ENCODE peak calls at places on chromosomes 3 and 15, in nine cellular contexts. One of them, this sample, is unnamed.

GRCh38 chr15:56351957-56352506 is 13.2 kb upstream of the TEX9 start:
- DNase-seq in stomach: no peak
- DNase-seq in transverse colon: no peak
- DNase-seq in H1: no peak
- DNase-seq in HCT116: no peak
- DNase-seq in breast epithelium: no peak
- DNase-seq in HepG2: no peak
- DNase-seq in GM23338: no peak
- DNase-seq in SK-N-SH: no peak
- DNase-seq in this sample: no peak

GRCh38 chr3:67819447-67819846 is 165.0 kb upstream of the SUCLG2 start:
- DNase-seq in stomach: no peak
- DNase-seq in transverse colon: no peak
- DNase-seq in H1: no peak
- DNase-seq in HCT116: no peak
- DNase-seq in breast epithelium: no peak
- DNase-seq in HepG2: no peak
- DNase-seq in GM23338: peak
- DNase-seq in SK-N-SH: no peak
- DNase-seq in this sample: no peak

GRCh38 chr3:29284578-29284977 is 3.7 kb downstream of the RBMS3 start:
- DNase-seq in stomach: no peak
- DNase-seq in transverse colon: no peak
- DNase-seq in H1: no peak
- DNase-seq in HCT116: no peak
- DNase-seq in breast epithelium: no peak
- DNase-seq in HepG2: no peak
- DNase-seq in GM23338: no peak
- DNase-seq in SK-N-SH: no peak
- DNase-seq in this sample: no peak

GRCh38 chr3:18789734-18790133 is 358.6 kb upstream of the KCNH8 start:
- DNase-seq in stomach: no peak
- DNase-seq in transverse colon: no peak
- DNase-seq in H1: no peak
- DNase-seq in HCT116: no peak
- DNase-seq in breast epithelium: no peak
- DNase-seq in HepG2: no peak
- DNase-seq in GM23338: no peak
- DNase-seq in SK-N-SH: no peak
- DNase-seq in this sample: no peak

GRCh38 chr3:190486201-190486865 is 27.6 kb upstream of the IL1RAP start:
- DNase-seq in stomach: no peak
- DNase-seq in transverse colon: no peak
- DNase-seq in H1: no peak
- DNase-seq in HCT116: no peak
- DNase-seq in breast epithelium: no peak
- DNase-seq in HepG2: no peak
- DNase-seq in GM23338: peak
- DNase-seq in SK-N-SH: no peak
- DNase-seq in this sample: no peak

GRCh38 chr15:31472636-31473383 is 146.2 kb downstream of the KLF13 start:
- DNase-seq in stomach: peak
- DNase-seq in transverse colon: peak
- DNase-seq in H1: no peak
- DNase-seq in HCT116: no peak
- DNase-seq in breast epithelium: no peak
- DNase-seq in HepG2: no peak
- DNase-seq in GM23338: no peak
- DNase-seq in SK-N-SH: no peak
- DNase-seq in this sample: no peak

GRCh38 chr15:51004103-51004536 is 90.6 kb downstream of the TNFAIP8L3 start:
- DNase-seq in stomach: no peak
- DNase-seq in transverse colon: no peak
- DNase-seq in H1: no peak
- DNase-seq in HCT116: no peak
- DNase-seq in breast epithelium: no peak
- DNase-seq in HepG2: no peak
- DNase-seq in GM23338: peak
- DNase-seq in SK-N-SH: no peak
- DNase-seq in this sample: no peak

GRCh38 chr15:45448066-45448510 is 69.7 kb upstream of the GATM start:
- DNase-seq in stomach: no peak
- DNase-seq in transverse colon: no peak
- DNase-seq in H1: no peak
- DNase-seq in HCT116: no peak
- DNase-seq in breast epithelium: no peak
- DNase-seq in HepG2: no peak
- DNase-seq in GM23338: no peak
- DNase-seq in SK-N-SH: no peak
- DNase-seq in this sample: no peak

GRCh38 chr15:100114526-100114925 is 227.2 kb downstream of the ADAMTS17 start:
- DNase-seq in stomach: no peak
- DNase-seq in transverse colon: no peak
- DNase-seq in H1: no peak
- DNase-seq in HCT116: no peak
- DNase-seq in breast epithelium: no peak
- DNase-seq in HepG2: no peak
- DNase-seq in GM23338: peak
- DNase-seq in SK-N-SH: no peak
- DNase-seq in this sample: no peak

GRCh38 chr3:5072100-5072816 is 49.8 kb upstream of the ARL8B start:
- DNase-seq in stomach: no peak
- DNase-seq in transverse colon: no peak
- DNase-seq in H1: no peak
- DNase-seq in HCT116: no peak
- DNase-seq in breast epithelium: peak
- DNase-seq in HepG2: no peak
- DNase-seq in GM23338: no peak
- DNase-seq in SK-N-SH: no peak
- DNase-seq in this sample: no peak

GRCh38 chr3:66224220-66224619 is 3.4 kb downstream of the SLC25A26 start:
- DNase-seq in stomach: no peak
- DNase-seq in transverse colon: no peak
- DNase-seq in H1: no peak
- DNase-seq in HCT116: no peak
- DNase-seq in breast epithelium: no peak
- DNase-seq in HepG2: no peak
- DNase-seq in GM23338: no peak
- DNase-seq in SK-N-SH: no peak
- DNase-seq in this sample: no peak

DNA sequence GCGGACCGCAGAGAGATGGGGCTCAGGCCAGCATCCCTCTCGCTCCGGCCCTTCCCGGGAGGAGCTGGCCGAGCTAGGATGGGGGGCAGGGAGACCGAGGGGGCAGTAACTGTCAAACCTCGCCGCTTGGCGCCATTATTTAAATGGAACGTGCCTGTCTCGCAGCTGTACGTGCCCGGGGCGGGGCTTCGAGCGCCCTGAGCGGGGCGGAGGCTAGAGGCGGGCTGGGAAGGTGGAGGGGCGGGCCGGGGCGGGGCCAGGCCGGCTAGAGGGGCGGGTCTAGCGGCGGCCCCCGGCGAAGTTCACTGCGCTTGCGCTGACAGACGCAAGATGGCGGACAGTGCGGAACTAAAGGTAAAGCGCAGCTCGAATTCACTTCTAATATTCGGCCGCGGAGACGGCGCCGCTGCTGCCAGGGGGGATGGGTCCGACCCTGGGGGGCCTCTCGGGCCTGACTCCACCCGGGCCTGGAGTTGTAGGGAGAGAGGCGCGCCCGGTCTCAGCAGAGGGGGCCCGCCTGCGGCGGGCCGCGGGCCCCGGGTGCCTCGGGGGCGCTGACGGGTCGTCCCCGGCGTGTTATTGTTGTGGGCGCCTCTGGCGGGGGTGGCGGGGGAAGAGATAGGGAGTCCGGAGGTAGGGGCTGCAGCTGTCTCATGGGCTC is at the start of gene PIAS1:
- DNase-seq in stomach: peak
- DNase-seq in transverse colon: peak
- DNase-seq in H1: peak
- DNase-seq in HCT116: peak
- DNase-seq in breast epithelium: peak
- DNase-seq in HepG2: peak
- DNase-seq in GM23338: peak
- DNase-seq in SK-N-SH: peak
- DNase-seq in this sample: peak
- TF ChIP-seq POLR2AphosphoS5 in stomach: peak
- TF ChIP-seq POLR2AphosphoS5 in transverse colon: peak
- TF ChIP-seq POLR2AphosphoS5 in H1: peak
- TF ChIP-seq POLR2AphosphoS5 in HCT116: peak
- TF ChIP-seq POLR2AphosphoS5 in breast epithelium: peak
- TF ChIP-seq POLR2AphosphoS5 in HepG2: peak
- TF ChIP-seq POLR2AphosphoS5 in GM23338: peak
- TF ChIP-seq POLR2AphosphoS5 in SK-N-SH: peak
- TF ChIP-seq POLR2AphosphoS5 in this sample: peak

GRCh38 chr3:137121704-137122314 is 164.0 kb downstream of the IL20RB start:
- DNase-seq in stomach: no peak
- DNase-seq in transverse colon: peak
- DNase-seq in H1: no peak
- DNase-seq in HCT116: peak
- DNase-seq in breast epithelium: no peak
- DNase-seq in HepG2: peak
- DNase-seq in GM23338: peak
- DNase-seq in SK-N-SH: peak
- DNase-seq in this sample: peak
- TF ChIP-seq CTCF in stomach: no peak
- TF ChIP-seq CTCF in transverse colon: peak
- TF ChIP-seq CTCF in H1: peak
- TF ChIP-seq CTCF in HCT116: peak
- TF ChIP-seq CTCF in breast epithelium: peak
- TF ChIP-seq CTCF in HepG2: peak
- TF ChIP-seq CTCF in GM23338: peak
- TF ChIP-seq CTCF in SK-N-SH: peak
- TF ChIP-seq CTCF in this sample: peak

GRCh38 chr3:101571028-101571895 is 2.7 kb upstream of the PCNP start:
- DNase-seq in stomach: no peak
- DNase-seq in transverse colon: no peak
- DNase-seq in H1: no peak
- DNase-seq in HCT116: no peak
- DNase-seq in breast epithelium: no peak
- DNase-seq in HepG2: no peak
- DNase-seq in GM23338: no peak
- DNase-seq in SK-N-SH: no peak
- DNase-seq in this sample: no peak
- H3K4me3 ChIP-seq in stomach: no peak
- H3K4me3 ChIP-seq in transverse colon: no peak
- H3K4me3 ChIP-seq in H1: no peak
- H3K4me3 ChIP-seq in HCT116: no peak
- H3K4me3 ChIP-seq in breast epithelium: no peak
- H3K4me3 ChIP-seq in HepG2: no peak
- H3K4me3 ChIP-seq in GM23338: no peak
- H3K4me3 ChIP-seq in SK-N-SH: no peak
- H3K4me3 ChIP-seq in this sample: no peak

GRCh38 chr3:31997500-31997899 is 15.9 kb downstream of the ZNF860 start:
- DNase-seq in stomach: no peak
- DNase-seq in transverse colon: no peak
- DNase-seq in H1: no peak
- DNase-seq in HCT116: no peak
- DNase-seq in breast epithelium: no peak
- DNase-seq in HepG2: no peak
- DNase-seq in GM23338: no peak
- DNase-seq in SK-N-SH: no peak
- DNase-seq in this sample: no peak
- TF ChIP-seq POLR2AphosphoS5 in stomach: no peak
- TF ChIP-seq POLR2AphosphoS5 in transverse colon: no peak
- TF ChIP-seq POLR2AphosphoS5 in H1: no peak
- TF ChIP-seq POLR2AphosphoS5 in HCT116: no peak
- TF ChIP-seq POLR2AphosphoS5 in breast epithelium: no peak
- TF ChIP-seq POLR2AphosphoS5 in HepG2: no peak
- TF ChIP-seq POLR2AphosphoS5 in GM23338: no peak
- TF ChIP-seq POLR2AphosphoS5 in SK-N-SH: no peak
- TF ChIP-seq POLR2AphosphoS5 in this sample: no peak

DNA sequence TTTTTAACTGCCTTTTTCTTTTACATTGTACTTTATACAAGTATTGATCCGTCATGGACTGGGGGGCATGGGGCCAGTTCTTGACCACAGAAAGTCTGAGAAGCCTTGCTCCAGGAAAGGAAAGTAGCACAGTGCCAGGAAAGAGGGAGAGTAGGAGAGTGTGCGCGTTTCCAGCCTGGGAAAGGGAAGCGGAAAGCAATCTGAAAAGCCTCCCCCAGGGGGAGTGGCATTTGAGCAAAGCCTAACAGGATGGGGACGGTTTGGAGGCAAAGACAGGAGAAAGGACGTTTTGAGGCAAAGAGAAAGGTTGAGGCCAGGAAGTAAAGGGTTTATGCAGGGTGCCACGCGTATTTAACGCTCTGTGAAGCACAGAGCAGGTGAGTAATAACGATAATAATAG is 116.9 kb downstream of the RORA start:
- DNase-seq in stomach: no peak
- DNase-seq in transverse colon: no peak
- DNase-seq in H1: no peak
- DNase-seq in HCT116: no peak
- DNase-seq in breast epithelium: no peak
- DNase-seq in HepG2: no peak
- DNase-seq in GM23338: peak
- DNase-seq in SK-N-SH: no peak
- DNase-seq in this sample: no peak
- TF ChIP-seq CTCF in stomach: no peak
- TF ChIP-seq CTCF in transverse colon: no peak
- TF ChIP-seq CTCF in H1: peak
- TF ChIP-seq CTCF in HCT116: no peak
- TF ChIP-seq CTCF in breast epithelium: no peak
- TF ChIP-seq CTCF in HepG2: no peak
- TF ChIP-seq CTCF in GM23338: peak
- TF ChIP-seq CTCF in SK-N-SH: no peak
- TF ChIP-seq CTCF in this sample: no peak

DNA sequence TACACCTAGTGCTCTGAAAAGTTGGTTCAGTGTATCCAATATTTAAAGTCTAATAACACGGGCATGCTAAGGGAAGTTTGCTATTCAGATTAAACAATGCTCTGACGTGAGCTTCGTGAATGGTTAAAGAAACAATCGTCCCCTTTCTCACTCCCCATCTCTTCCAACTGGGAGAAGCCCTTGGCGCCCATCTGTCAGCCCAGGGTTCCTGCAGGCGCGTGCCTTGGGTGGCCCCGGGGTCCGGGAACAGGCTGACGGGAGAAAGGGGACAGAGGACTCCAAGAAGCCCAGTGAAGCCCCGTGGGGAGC is 413 bp downstream of the SEC22C start:
- DNase-seq in stomach: no peak
- DNase-seq in transverse colon: no peak
- DNase-seq in H1: no peak
- DNase-seq in HCT116: no peak
- DNase-seq in breast epithelium: no peak
- DNase-seq in HepG2: no peak
- DNase-seq in GM23338: no peak
- DNase-seq in SK-N-SH: no peak
- DNase-seq in this sample: no peak
- H3K4me3 ChIP-seq in stomach: peak
- H3K4me3 ChIP-seq in transverse colon: peak
- H3K4me3 ChIP-seq in H1: peak
- H3K4me3 ChIP-seq in HCT116: peak
- H3K4me3 ChIP-seq in breast epithelium: peak
- H3K4me3 ChIP-seq in HepG2: peak
- H3K4me3 ChIP-seq in GM23338: peak
- H3K4me3 ChIP-seq in SK-N-SH: peak
- H3K4me3 ChIP-seq in this sample: peak

DNA sequence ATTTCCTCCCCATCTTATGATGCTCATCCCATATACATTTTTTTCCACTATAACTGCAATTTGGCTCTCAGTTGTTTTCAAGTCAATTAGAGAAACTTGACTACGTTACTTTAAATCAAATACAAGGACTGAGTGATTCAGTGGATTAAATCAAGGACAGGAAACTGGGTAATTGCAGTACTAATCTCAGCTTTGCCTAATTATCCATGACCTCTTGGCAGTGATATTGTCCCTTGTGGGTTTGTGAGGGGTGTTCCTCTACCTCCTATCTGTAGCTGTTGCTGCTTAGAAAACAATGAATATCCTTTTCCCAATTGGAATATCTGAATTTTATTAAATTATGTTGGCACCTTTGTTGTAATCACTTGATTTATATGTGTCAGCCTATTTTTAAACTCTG is 79.4 kb downstream of the ZPLD1 start:
- DNase-seq in stomach: no peak
- DNase-seq in transverse colon: no peak
- DNase-seq in H1: no peak
- DNase-seq in HCT116: no peak
- DNase-seq in breast epithelium: no peak
- DNase-seq in HepG2: no peak
- DNase-seq in GM23338: no peak
- DNase-seq in SK-N-SH: no peak
- DNase-seq in this sample: no peak
- TF ChIP-seq POLR2AphosphoS5 in stomach: no peak
- TF ChIP-seq POLR2AphosphoS5 in transverse colon: no peak
- TF ChIP-seq POLR2AphosphoS5 in H1: no peak
- TF ChIP-seq POLR2AphosphoS5 in HCT116: no peak
- TF ChIP-seq POLR2AphosphoS5 in breast epithelium: no peak
- TF ChIP-seq POLR2AphosphoS5 in HepG2: no peak
- TF ChIP-seq POLR2AphosphoS5 in GM23338: no peak
- TF ChIP-seq POLR2AphosphoS5 in SK-N-SH: no peak
- TF ChIP-seq POLR2AphosphoS5 in this sample: no peak

This sample was measured in Panc1.